ENCODE peak calls at places on chromosome 1, in four cellular contexts. J is K562, U is HepG2, I is SK-N-SH. X is an unnamed sample.

GRCh38 chr1:121586369-121587229 is 401.8 kb downstream of the SRGAP2C start:
- DNase-seq in J (no peak), U (peak; percentile 97), I (no peak), X (peak; percentile 70)

GRCh38 chr1:32783851-32784250 is 33.3 kb downstream of the YARS1 start:
- DNase-seq in J (no peak), I (no peak), U (no peak), X (no peak)

GRCh38 chr1:218779341-218779831 is 394.3 kb upstream of the LYPLAL1 start:
- DNase-seq in U (no peak), I (no peak), J (no peak), X (no peak)

GRCh38 chr1:87450615-87451209 is 122.0 kb downstream of the LMO4 start:
- DNase-seq in I (no peak), J (no peak), U (peak; percentile 21), X (peak; percentile 43)

GRCh38 chr1:9239622-9240401 is 5.2 kb downstream of the H6PD start:
- DNase-seq in U (peak; percentile 83), I (no peak), J (no peak), X (no peak)

GRCh38 chr1:46617108-46617694 is 590 bp upstream of the MOB3C start:
- DNase-seq in J (peak; percentile 55), I (no peak), U (no peak), X (no peak)

GRCh38 chr1:228927947-228928898 is 192.9 kb downstream of the RHOU start:
- DNase-seq in J (no peak), U (no peak), I (no peak), X (no peak)

GRCh38 chr1:109671067-109671466 is 3.2 kb downstream of the GSTM2 start:
- DNase-seq in I (no peak), J (peak; percentile 4), U (no peak), X (no peak)

GRCh38 chr1:117146570-117147340 is 25.2 kb upstream of the TRIM45 start:
- DNase-seq in I (no peak), U (no peak), J (no peak), X (no peak)

GRCh38 chr1:145990249-145991097 is 5.9 kb downstream of the TXNIP start:
- DNase-seq in J (no peak), I (no peak), U (peak; percentile 58), X (no peak)

GRCh38 chr1:153032677-153033308 is 1.8 kb downstream of the SPRR1B start:
- DNase-seq in I (peak; percentile 5), J (no peak), U (peak; percentile 33), X (peak; percentile 59)

GRCh38 chr1:54314691-54315455 is 91.3 kb downstream of the SSBP3 start:
- DNase-seq in I (no peak), J (no peak), U (no peak), X (no peak)

GRCh38 chr1:83827731-83828130 is 171.2 kb downstream of the TTLL7 start:
- DNase-seq in I (no peak), J (no peak), U (no peak), X (no peak)

GRCh38 chr1:119711804-119712341 is at the start of gene PHGDH:
- DNase-seq in I (peak; percentile 86), U (peak; percentile 76), J (peak; percentile 49), X (peak; percentile 78)

GRCh38 chr1:65255088-65256050 is 54.0 kb upstream of the DNAJC6 start:
- DNase-seq in U (no peak), J (peak; percentile 43), I (peak; percentile 62), X (peak; percentile 33)

GRCh38 chr1:215819114-215819513 is 252.0 kb downstream of the KCTD3 start:
- DNase-seq in I (no peak), U (no peak), J (no peak), X (no peak)

GRCh38 chr1:204741440-204741839 is 55.9 kb upstream of the LRRN2 start:
- DNase-seq in I (no peak), J (no peak), U (no peak), X (no peak)

GRCh38 chr1:8560611-8561544 is 243.0 kb downstream of the SLC45A1 start:
- DNase-seq in U (peak; percentile 61), J (peak; percentile 53), I (peak; percentile 38), X (no peak)

GRCh38 chr1:225572422-225572821 is 80.5 kb downstream of the ENAH start:
- DNase-seq in J (no peak), U (no peak), I (no peak), X (no peak)

GRCh38 chr1:101613549-101613948 is 376.7 kb downstream of the S1PR1 start:
- DNase-seq in U (no peak), J (no peak), I (no peak), X (no peak)

GRCh38 chr1:112524251-112524650 is 15.5 kb downstream of the WNT2B start:
- DNase-seq in J (no peak), U (no peak), I (no peak), X (peak; percentile 57)

GRCh38 chr1:35851175-35851869 is 31.7 kb upstream of the AGO1 start:
- DNase-seq in J (no peak), I (no peak), U (no peak), X (no peak)

GRCh38 chr1:214989341-214989740 is 93.2 kb upstream of the KCNK2 start:
- DNase-seq in U (no peak), J (no peak), I (no peak), X (no peak)

GRCh38 chr1:169148472-169149252 is 42.2 kb downstream of the ATP1B1 start:
- DNase-seq in J (no peak), I (no peak), U (peak; percentile 97), X (no peak)

GRCh38 chr1:53545663-53546408 is 86.6 kb downstream of the DMRTB1 start:
- DNase-seq in J (no peak), I (peak; percentile 27), U (no peak), X (peak; percentile 8)

GRCh38 chr1:41045740-41046139 is 24.2 kb upstream of the SLFNL1 start:
- DNase-seq in U (no peak), J (no peak), I (no peak), X (no peak)

GRCh38 chr1:27116697-27117096 is 38.2 kb downstream of the SLC9A1 start:
- DNase-seq in U (no peak), I (no peak), J (no peak), X (no peak)

GRCh38 chr1:19610282-19610978 is 33.7 kb upstream of the NBL1 start:
- DNase-seq in I (no peak), J (no peak), U (no peak), X (no peak)

GRCh38 chr1:174052621-174053020 is 30.5 kb upstream of the RC3H1 start:
- DNase-seq in J (no peak), I (no peak), U (no peak), X (no peak)

GRCh38 chr1:208000504-208000903 is 89.6 kb upstream of the CD34 start:
- DNase-seq in J (no peak), U (no peak), I (no peak), X (no peak)

GRCh38 chr1:1606232-1606631 is 6.3 kb upstream of the FNDC10 start:
- DNase-seq in J (no peak), I (no peak), U (no peak), X (no peak)

GRCh38 chr1:233113713-233114028 is 163.3 kb downstream of the NTPCR start:
- DNase-seq in I (no peak), J (no peak), U (no peak), X (peak; percentile 31)

GRCh38 chr1:65490231-65491009 is 70.0 kb downstream of the LEPR start:
- DNase-seq in J (no peak), I (no peak), U (no peak), X (no peak)

GRCh38 chr1:113369715-113370114 is 20.6 kb upstream of the MAGI3 start:
- DNase-seq in J (no peak), I (no peak), U (no peak), X (no peak)

GRCh38 chr1:29912413-29912812 is 676.1 kb downstream of the PTPRU start:
- DNase-seq in J (no peak), U (peak; percentile 8), I (no peak), X (no peak)

GRCh38 chr1:182995894-182996293 is 27.3 kb upstream of the LAMC1 start:
- DNase-seq in I (peak; percentile 23), U (no peak), J (no peak), X (no peak)

GRCh38 chr1:51518033-51518729 is 885 bp downstream of the EPS15 start:
- DNase-seq in I (no peak), U (peak; percentile 73), J (peak; percentile 87), X (peak; percentile 32)

GRCh38 chr1:9805006-9805526 is 18.7 kb downstream of the CLSTN1 start:
- DNase-seq in J (no peak), I (no peak), U (no peak), X (peak; percentile 9)

GRCh38 chr1:212967767-212968166 is 17.4 kb downstream of the VASH2 start:
- DNase-seq in U (peak; percentile 45), J (peak; percentile 82), I (peak; percentile 57), X (peak; percentile 47)
- TF ChIP-seq FOXJ3 in U (no peak), J (no peak), I (no peak), X (no peak)

GRCh38 chr1:224497714-224498573 is 63.3 kb upstream of the WDR26 start:
- DNase-seq in I (no peak), U (no peak), J (no peak), X (peak; percentile 54)
- TF ChIP-seq FOXJ3 in I (no peak), U (no peak), J (no peak), X (no peak)

DNA sequence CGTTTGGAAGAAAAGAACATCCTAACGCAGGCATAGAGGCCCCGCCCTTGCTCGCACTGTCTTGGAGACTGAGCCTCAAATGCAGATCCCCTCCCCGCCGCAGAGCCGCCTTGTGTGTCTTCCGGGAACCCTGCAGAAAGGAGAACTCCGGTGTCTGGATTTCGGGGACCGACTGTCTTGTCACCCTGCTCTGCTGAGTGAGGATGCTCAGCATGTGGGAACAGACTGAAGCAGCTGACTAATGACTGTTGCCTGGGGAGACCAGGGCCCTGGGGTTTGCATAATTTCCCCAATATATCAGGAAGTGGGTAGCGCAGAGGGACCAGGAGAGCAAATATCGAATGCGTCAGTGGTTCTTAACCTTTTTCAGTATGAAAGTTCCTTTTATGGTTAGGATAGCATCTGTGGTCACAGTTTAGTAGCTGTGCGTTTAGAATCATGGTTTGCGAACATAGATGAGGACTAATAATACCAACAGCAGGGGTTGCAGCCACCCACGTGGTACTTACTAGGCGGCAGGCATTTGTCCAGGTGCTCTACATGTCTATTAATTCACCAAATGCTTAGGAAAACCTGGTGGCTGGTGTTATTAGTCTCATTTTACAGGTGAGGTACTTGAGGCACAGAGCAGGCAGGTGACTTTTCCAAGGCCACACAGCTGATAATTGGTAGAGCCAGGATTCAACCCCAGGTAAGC is 14.3 kb downstream of the GPR137B start:
- DNase-seq in I (no peak), J (no peak), U (no peak), X (no peak)
- TF ChIP-seq FOXJ3 in I (no peak), J (no peak), U (no peak), X (no peak)

GRCh38 chr1:78070210-78070609 is 24.4 kb downstream of the GIPC2 start:
- DNase-seq in U (no peak), I (no peak), J (no peak), X (no peak)

GRCh38 chr1:78072216-78072615 is 26.4 kb downstream of the GIPC2 start:
- DNase-seq in J (no peak), I (no peak), U (no peak), X (no peak)

GRCh38 chr1:78070758-78071157 is 25.0 kb downstream of the GIPC2 start:
- DNase-seq in I (no peak), J (no peak), U (no peak), X (no peak)

GRCh38 chr1:78073441-78073840 is 27.7 kb downstream of the GIPC2 start:
- DNase-seq in I (no peak), U (no peak), J (no peak), X (no peak)

GRCh38 chr1:78071696-78072095 is 25.9 kb downstream of the GIPC2 start:
- DNase-seq in J (no peak), U (no peak), I (no peak), X (no peak)
- TF ChIP-seq FOXJ3 in J (no peak), U (no peak), I (no peak), X (no peak)